ENCODE peak calls at places on chromosome 3, in four cellular contexts. One of them, this sample, is unnamed.

GRCh38 chr3:67349551-67350174 is 304.7 kb downstream of the SUCLG2 start:
- DNase-seq in heart left ventricle: no peak
- DNase-seq in breast epithelium: no peak
- DNase-seq in activated B cell treated with CpG ODN at 0.5 μM for 24 hours: no peak
- DNase-seq in this sample: no peak

GRCh38 chr3:11288786-11289637 is 16.8 kb downstream of the ATG7 start:
- DNase-seq in heart left ventricle: no peak
- DNase-seq in breast epithelium: no peak
- DNase-seq in activated B cell treated with CpG ODN at 0.5 μM for 24 hours: no peak
- DNase-seq in this sample: no peak

GRCh38 chr3:139129892-139130291 is 85.2 kb upstream of the PRR23C start:
- DNase-seq in heart left ventricle: no peak
- DNase-seq in breast epithelium: no peak
- DNase-seq in activated B cell treated with CpG ODN at 0.5 μM for 24 hours: no peak
- DNase-seq in this sample: no peak

GRCh38 chr3:126119008-126119675 is 35.2 kb upstream of the SLC41A3 start:
- DNase-seq in heart left ventricle: no peak
- DNase-seq in breast epithelium: no peak
- DNase-seq in activated B cell treated with CpG ODN at 0.5 μM for 24 hours: no peak
- DNase-seq in this sample: peak

GRCh38 chr3:164233951-164234350 is 844.3 kb downstream of the SI start:
- DNase-seq in heart left ventricle: no peak
- DNase-seq in breast epithelium: no peak
- DNase-seq in activated B cell treated with CpG ODN at 0.5 μM for 24 hours: no peak
- DNase-seq in this sample: no peak

GRCh38 chr3:29940759-29941319 is 660.0 kb downstream of the RBMS3 start:
- DNase-seq in heart left ventricle: no peak
- DNase-seq in breast epithelium: no peak
- DNase-seq in activated B cell treated with CpG ODN at 0.5 μM for 24 hours: no peak
- DNase-seq in this sample: no peak

GRCh38 chr3:170128977-170129431 is 52.5 kb downstream of the PHC3 start:
- DNase-seq in heart left ventricle: no peak
- DNase-seq in breast epithelium: no peak
- DNase-seq in activated B cell treated with CpG ODN at 0.5 μM for 24 hours: no peak
- DNase-seq in this sample: no peak

GRCh38 chr3:38548154-38548931 is 52.2 kb downstream of the EXOG start:
- DNase-seq in heart left ventricle: no peak
- DNase-seq in breast epithelium: no peak
- DNase-seq in activated B cell treated with CpG ODN at 0.5 μM for 24 hours: no peak
- DNase-seq in this sample: no peak

GRCh38 chr3:156489462-156489911 is 65.4 kb downstream of the SSR3 start:
- DNase-seq in heart left ventricle: no peak
- DNase-seq in breast epithelium: no peak
- DNase-seq in activated B cell treated with CpG ODN at 0.5 μM for 24 hours: no peak
- DNase-seq in this sample: no peak

GRCh38 chr3:25904248-25904647 is 114.4 kb downstream of the OXSM start:
- DNase-seq in heart left ventricle: no peak
- DNase-seq in breast epithelium: no peak
- DNase-seq in activated B cell treated with CpG ODN at 0.5 μM for 24 hours: no peak
- DNase-seq in this sample: no peak

GRCh38 chr3:163971861-163972260 is 1106.4 kb downstream of the SI start:
- DNase-seq in heart left ventricle: no peak
- DNase-seq in breast epithelium: no peak
- DNase-seq in activated B cell treated with CpG ODN at 0.5 μM for 24 hours: no peak
- DNase-seq in this sample: no peak

GRCh38 chr3:167913218-167913902 is 177.8 kb downstream of the SERPINI1 start:
- DNase-seq in heart left ventricle: no peak
- DNase-seq in breast epithelium: no peak
- DNase-seq in activated B cell treated with CpG ODN at 0.5 μM for 24 hours: no peak
- DNase-seq in this sample: no peak

GRCh38 chr3:186108106-186108940 is 566 bp downstream of the ETV5 start:
- DNase-seq in heart left ventricle: peak
- DNase-seq in breast epithelium: no peak
- DNase-seq in activated B cell treated with CpG ODN at 0.5 μM for 24 hours: peak
- DNase-seq in this sample: peak

GRCh38 chr3:44509985-44510360 is 32.5 kb upstream of the ZNF445 start:
- DNase-seq in heart left ventricle: no peak
- DNase-seq in breast epithelium: no peak
- DNase-seq in activated B cell treated with CpG ODN at 0.5 μM for 24 hours: no peak
- DNase-seq in this sample: no peak

GRCh38 chr3:194443911-194444310 is 42.9 kb downstream of the ATP13A3 start:
- DNase-seq in heart left ventricle: no peak
- DNase-seq in breast epithelium: no peak
- DNase-seq in activated B cell treated with CpG ODN at 0.5 μM for 24 hours: no peak
- DNase-seq in this sample: no peak

GRCh38 chr3:30340500-30340899 is 265.9 kb upstream of the TGFBR2 start:
- DNase-seq in heart left ventricle: no peak
- DNase-seq in breast epithelium: no peak
- DNase-seq in activated B cell treated with CpG ODN at 0.5 μM for 24 hours: no peak
- DNase-seq in this sample: no peak

GRCh38 chr3:193767353-193768068 is 174.5 kb downstream of the OPA1 start:
- DNase-seq in heart left ventricle: no peak
- DNase-seq in breast epithelium: no peak
- DNase-seq in activated B cell treated with CpG ODN at 0.5 μM for 24 hours: no peak
- DNase-seq in this sample: no peak

GRCh38 chr3:76078101-76078500 is 292.8 kb upstream of the ZNF717 start:
- DNase-seq in heart left ventricle: no peak
- DNase-seq in breast epithelium: no peak
- DNase-seq in activated B cell treated with CpG ODN at 0.5 μM for 24 hours: no peak
- DNase-seq in this sample: no peak

GRCh38 chr3:182979719-182980191 is 583 bp downstream of the DCUN1D1 start:
- DNase-seq in heart left ventricle: no peak
- DNase-seq in breast epithelium: no peak
- DNase-seq in activated B cell treated with CpG ODN at 0.5 μM for 24 hours: no peak
- DNase-seq in this sample: peak

GRCh38 chr3:166265153-166265552 is 427.9 kb upstream of the BCHE start:
- DNase-seq in heart left ventricle: no peak
- DNase-seq in breast epithelium: no peak
- DNase-seq in activated B cell treated with CpG ODN at 0.5 μM for 24 hours: no peak
- DNase-seq in this sample: no peak

GRCh38 chr3:166257715-166258114 is 420.5 kb upstream of the BCHE start:
- DNase-seq in heart left ventricle: no peak
- DNase-seq in breast epithelium: no peak
- DNase-seq in activated B cell treated with CpG ODN at 0.5 μM for 24 hours: no peak
- DNase-seq in this sample: no peak

GRCh38 chr3:166263460-166263859 is 426.2 kb upstream of the BCHE start:
- DNase-seq in heart left ventricle: no peak
- DNase-seq in breast epithelium: no peak
- DNase-seq in activated B cell treated with CpG ODN at 0.5 μM for 24 hours: no peak
- DNase-seq in this sample: no peak
- TF ChIP-seq CTCF in heart left ventricle: no peak
- TF ChIP-seq CTCF in breast epithelium: no peak
- TF ChIP-seq CTCF in activated B cell treated with CpG ODN at 0.5 μM for 24 hours: no peak
- TF ChIP-seq CTCF in this sample: no peak

DNA sequence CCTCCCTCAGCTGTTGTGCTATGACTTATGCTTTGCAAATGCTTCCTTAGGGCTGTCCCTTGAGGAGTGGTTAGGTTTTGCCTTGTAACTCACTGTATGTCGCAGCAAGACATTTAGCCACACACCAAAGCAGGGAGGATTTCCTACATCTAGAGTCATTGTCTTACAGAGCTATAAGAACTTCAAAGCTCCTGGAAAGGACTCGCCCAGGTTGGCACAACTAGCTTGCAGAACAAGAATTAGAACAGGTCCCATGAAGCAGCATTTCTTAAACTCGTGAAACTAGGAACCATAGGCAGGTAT is 19.4 kb upstream of the ACAP2 start:
- DNase-seq in heart left ventricle: no peak
- DNase-seq in breast epithelium: no peak
- DNase-seq in activated B cell treated with CpG ODN at 0.5 μM for 24 hours: no peak
- DNase-seq in this sample: no peak
- TF ChIP-seq CTCF in heart left ventricle: no peak
- TF ChIP-seq CTCF in breast epithelium: no peak
- TF ChIP-seq CTCF in activated B cell treated with CpG ODN at 0.5 μM for 24 hours: no peak
- TF ChIP-seq CTCF in this sample: no peak

DNA sequence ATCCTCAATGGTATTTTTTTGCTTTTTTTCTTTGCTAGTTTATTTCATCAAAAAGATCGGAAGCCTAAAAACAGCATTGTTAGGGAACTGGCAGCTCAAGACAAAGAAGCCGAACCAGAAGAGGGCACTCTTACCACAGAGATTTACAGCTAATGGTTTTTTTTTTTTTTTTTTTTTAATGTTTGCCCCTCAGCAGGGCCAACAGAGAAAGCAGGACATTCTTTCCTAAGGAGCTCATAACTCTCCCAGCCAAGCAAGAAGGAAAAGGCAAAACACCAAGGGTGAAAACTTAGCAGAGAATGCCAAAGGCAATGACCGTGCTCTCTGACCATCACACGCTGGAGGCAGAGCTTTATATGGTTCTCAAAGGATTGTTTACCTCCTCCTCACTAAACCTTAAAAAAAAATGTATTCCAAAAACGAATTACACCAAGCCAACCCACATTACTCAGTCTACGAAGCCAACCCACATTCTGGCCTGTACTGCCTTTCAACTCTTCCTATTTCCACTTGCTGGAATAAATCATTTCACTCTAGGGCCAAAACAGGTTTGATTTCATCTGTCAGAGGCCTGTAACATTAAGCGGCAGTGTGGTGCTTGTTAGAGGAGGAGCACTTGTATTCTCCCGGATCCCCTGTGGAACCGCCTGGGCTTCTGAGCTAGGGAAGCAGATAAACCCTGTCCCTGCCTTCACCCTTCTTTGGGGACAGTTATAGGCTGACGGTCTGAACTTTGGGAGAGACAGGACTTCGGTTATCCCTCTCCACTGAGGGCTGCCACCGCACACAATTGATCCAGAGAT is 35.6 kb upstream of the GYG1 start:
- DNase-seq in heart left ventricle: no peak
- DNase-seq in breast epithelium: peak
- DNase-seq in activated B cell treated with CpG ODN at 0.5 μM for 24 hours: no peak
- DNase-seq in this sample: no peak
- TF ChIP-seq CTCF in heart left ventricle: peak
- TF ChIP-seq CTCF in breast epithelium: peak
- TF ChIP-seq CTCF in activated B cell treated with CpG ODN at 0.5 μM for 24 hours: no peak
- TF ChIP-seq CTCF in this sample: peak

GRCh38 chr3:190117995-190118394 is 2.7 kb downstream of the P3H2 start:
- DNase-seq in heart left ventricle: no peak
- DNase-seq in breast epithelium: no peak
- DNase-seq in activated B cell treated with CpG ODN at 0.5 μM for 24 hours: no peak
- DNase-seq in this sample: no peak

GRCh38 chr3:190122198-190122771 is 1.6 kb upstream of the P3H2 start:
- DNase-seq in heart left ventricle: no peak
- DNase-seq in breast epithelium: peak
- DNase-seq in activated B cell treated with CpG ODN at 0.5 μM for 24 hours: no peak
- DNase-seq in this sample: no peak

GRCh38 chr3:190121061-190121765 is 516 bp upstream of the P3H2 start:
- DNase-seq in heart left ventricle: no peak
- DNase-seq in breast epithelium: no peak
- DNase-seq in activated B cell treated with CpG ODN at 0.5 μM for 24 hours: no peak
- DNase-seq in this sample: no peak

GRCh38 chr3:190119734-190120133 is 963 bp downstream of the P3H2 start:
- DNase-seq in heart left ventricle: no peak
- DNase-seq in breast epithelium: no peak
- DNase-seq in activated B cell treated with CpG ODN at 0.5 μM for 24 hours: no peak
- DNase-seq in this sample: no peak

DNA sequence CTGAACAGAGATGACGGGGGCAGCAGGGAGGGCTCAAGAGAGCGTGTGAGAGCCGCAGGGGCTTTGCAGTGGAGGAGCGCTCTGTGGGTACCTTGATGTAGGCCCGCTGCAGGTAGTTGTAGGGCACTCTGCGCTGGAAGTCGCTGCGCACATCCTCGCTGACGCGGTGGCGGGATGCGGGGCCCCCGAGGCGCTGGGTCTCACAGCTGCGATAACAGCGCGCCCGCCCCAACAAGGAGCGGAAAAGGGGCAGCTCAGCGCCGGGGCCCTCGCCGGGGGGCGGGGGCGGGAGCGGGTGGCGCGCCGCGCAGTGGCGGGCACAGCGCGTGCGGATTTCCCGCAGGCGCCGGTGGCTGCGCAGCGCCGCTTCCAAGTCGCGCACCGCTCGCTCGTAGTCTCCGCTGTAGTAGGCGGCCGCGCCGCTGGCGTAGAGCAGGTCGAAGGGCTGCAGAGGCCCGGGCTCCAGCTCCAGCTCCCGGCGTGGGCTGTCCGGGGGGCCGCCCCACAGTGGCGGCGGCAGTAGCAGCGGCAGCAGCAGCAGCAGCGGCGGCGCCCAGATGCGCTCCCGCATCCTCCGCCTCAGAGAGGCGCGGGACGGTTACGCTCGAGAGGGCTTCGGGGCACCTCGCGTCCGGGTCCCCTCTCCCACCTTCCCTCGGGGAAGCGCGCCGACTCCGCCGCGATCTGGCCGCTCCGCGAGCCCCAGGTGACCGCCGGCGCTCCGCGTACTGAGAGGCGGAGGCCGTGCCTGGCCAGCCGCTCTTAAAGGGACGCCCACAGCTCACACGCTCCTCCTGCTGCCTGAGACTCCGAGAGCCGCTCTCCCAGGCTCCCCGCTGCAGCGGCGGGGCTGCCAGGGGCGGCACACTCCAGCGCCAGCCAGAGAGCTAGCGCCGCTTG is at the start of gene P3H2:
- DNase-seq in heart left ventricle: peak
- DNase-seq in breast epithelium: peak
- DNase-seq in activated B cell treated with CpG ODN at 0.5 μM for 24 hours: no peak
- DNase-seq in this sample: peak
- TF ChIP-seq CTCF in heart left ventricle: peak
- TF ChIP-seq CTCF in breast epithelium: no peak
- TF ChIP-seq CTCF in activated B cell treated with CpG ODN at 0.5 μM for 24 hours: no peak
- TF ChIP-seq CTCF in this sample: no peak

GRCh38 chr3:9934235-9934621 is 594 bp downstream of the CRELD1 start:
- DNase-seq in heart left ventricle: no peak
- DNase-seq in breast epithelium: no peak
- DNase-seq in activated B cell treated with CpG ODN at 0.5 μM for 24 hours: no peak
- DNase-seq in this sample: no peak
- TF ChIP-seq CTCF in heart left ventricle: no peak
- TF ChIP-seq CTCF in breast epithelium: no peak
- TF ChIP-seq CTCF in activated B cell treated with CpG ODN at 0.5 μM for 24 hours: no peak
- TF ChIP-seq CTCF in this sample: no peak

GRCh38 chr3:137695351-137695750 is 68.8 kb upstream of the SOX14 start:
- DNase-seq in heart left ventricle: no peak
- DNase-seq in breast epithelium: no peak
- DNase-seq in activated B cell treated with CpG ODN at 0.5 μM for 24 hours: no peak
- DNase-seq in this sample: no peak

GRCh38 chr3:137687181-137687880 is 76.8 kb upstream of the SOX14 start:
- DNase-seq in heart left ventricle: no peak
- DNase-seq in breast epithelium: no peak
- DNase-seq in activated B cell treated with CpG ODN at 0.5 μM for 24 hours: no peak
- DNase-seq in this sample: no peak

DNA sequence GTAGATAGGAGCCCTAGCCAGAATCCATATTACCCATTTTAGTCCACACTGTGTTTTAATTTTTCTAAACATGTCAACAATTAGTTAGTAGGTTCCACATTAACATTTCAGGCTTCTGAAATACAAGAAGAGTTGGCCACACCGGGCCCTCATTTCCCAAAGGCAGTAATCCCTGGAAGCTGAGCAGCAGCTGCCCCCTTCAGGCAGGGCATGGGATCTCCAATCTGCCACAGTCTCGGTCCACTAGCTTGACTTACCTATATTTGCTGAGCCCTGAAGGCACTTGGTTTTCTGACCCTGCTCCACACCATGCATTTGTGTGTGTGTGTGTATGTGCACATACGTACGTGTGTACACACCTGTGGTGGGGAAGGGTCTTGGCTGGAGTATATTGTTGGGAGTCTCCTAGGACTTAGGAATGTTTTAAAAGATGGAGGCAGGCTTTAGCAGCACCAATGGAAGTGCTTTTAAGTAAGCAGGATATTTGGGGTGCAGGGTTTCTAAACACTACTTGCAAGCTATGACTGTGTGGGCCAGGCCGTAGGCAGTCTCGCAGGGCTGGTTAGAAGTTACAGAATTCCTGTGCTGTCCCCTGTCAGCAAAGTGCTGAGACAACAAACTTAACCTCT is 71.2 kb upstream of the SOX14 start:
- DNase-seq in heart left ventricle: no peak
- DNase-seq in breast epithelium: no peak
- DNase-seq in activated B cell treated with CpG ODN at 0.5 μM for 24 hours: no peak
- DNase-seq in this sample: no peak
- TF ChIP-seq CTCF in heart left ventricle: peak
- TF ChIP-seq CTCF in breast epithelium: no peak
- TF ChIP-seq CTCF in activated B cell treated with CpG ODN at 0.5 μM for 24 hours: no peak
- TF ChIP-seq CTCF in this sample: peak

This sample was measured in mesothelial cell of epicardium.